ENCODE peak calls at places on chromosome 4, in four cellular contexts. G, A, B and L are unnamed samples.
A peak's percentile ranks its signal among the peaks of the same experiment; 100 is the strongest.

GRCh38 chr4:155657985-155658384 is 8.7 kb upstream of the GUCY1A1 start:
- DNase-seq in G (no peak), A (no peak), B (no peak), L (no peak)

GRCh38 chr4:147547314-147548056 is 66.6 kb downstream of the EDNRA start:
- DNase-seq in G (no peak), A (no peak), B (peak; percentile 29), L (no peak)

GRCh38 chr4:108943971-108944370 is 181.1 kb upstream of the ETNPPL start:
- DNase-seq in G (no peak), A (no peak), B (no peak), L (no peak)

GRCh38 chr4:3417448-3417847 is 24.3 kb upstream of the HGFAC start:
- DNase-seq in G (no peak), A (no peak), B (no peak), L (no peak)

GRCh38 chr4:39029752-39030694 is 2.2 kb downstream of the TMEM156 start:
- DNase-seq in G (peak; percentile 40), A (no peak), B (no peak), L (peak; percentile 30)

GRCh38 chr4:10608501-10609219 is 75.9 kb downstream of the CLNK start:
- DNase-seq in G (no peak), A (no peak), B (no peak), L (no peak)

GRCh38 chr4:85113706-85114105 is 147.2 kb upstream of the WDFY3 start:
- DNase-seq in G (no peak), A (no peak), B (no peak), L (no peak)

GRCh38 chr4:112732142-112732541 is 95.2 kb downstream of the LARP7 start:
- DNase-seq in G (no peak), A (no peak), B (no peak), L (no peak)

GRCh38 chr4:145055533-145056257 is 42.3 kb downstream of the ANAPC10 start:
- DNase-seq in G (no peak), A (no peak), B (no peak), L (no peak)

GRCh38 chr4:103052145-103052544 is 24.4 kb downstream of the SLC9B2 start:
- DNase-seq in G (no peak), A (no peak), B (no peak), L (no peak)

GRCh38 chr4:52052475-52052780 is 1.3 kb downstream of the SPATA18 start:
- DNase-seq in G (peak; percentile 13), A (no peak), B (peak; percentile 54), L (no peak)

GRCh38 chr4:36385951-36386561 is 104.6 kb downstream of the DTHD1 start:
- DNase-seq in G (peak; percentile 63), A (no peak), B (no peak), L (no peak)

GRCh38 chr4:102429553-102429952 is 71.6 kb upstream of the NFKB1 start:
- DNase-seq in G (no peak), A (no peak), B (no peak), L (peak; percentile 40)

GRCh38 chr4:70651864-70652506 is 14.3 kb downstream of the JCHAIN start:
- DNase-seq in G (no peak), A (peak; percentile 24), B (peak; percentile 27), L (peak; percentile 15)

GRCh38 chr4:184684491-184685189 is 35.1 kb downstream of the PRIMPOL start:
- DNase-seq in G (no peak), A (peak; percentile 91), B (no peak), L (no peak)

GRCh38 chr4:148926861-148927260 is 484.6 kb upstream of the NR3C2 start:
- DNase-seq in G (no peak), A (no peak), B (no peak), L (no peak)

GRCh38 chr4:2942532-2943363 is 20.5 kb downstream of the NOP14 start:
- DNase-seq in G (no peak), A (no peak), B (no peak), L (no peak)

GRCh38 chr4:137956256-137956655 is 285.9 kb downstream of the SLC7A11 start:
- DNase-seq in G (no peak), A (no peak), B (no peak), L (no peak)
- TF ChIP-seq CHD4 in G (no peak), A (no peak), B (no peak), L (no peak)

DNA sequence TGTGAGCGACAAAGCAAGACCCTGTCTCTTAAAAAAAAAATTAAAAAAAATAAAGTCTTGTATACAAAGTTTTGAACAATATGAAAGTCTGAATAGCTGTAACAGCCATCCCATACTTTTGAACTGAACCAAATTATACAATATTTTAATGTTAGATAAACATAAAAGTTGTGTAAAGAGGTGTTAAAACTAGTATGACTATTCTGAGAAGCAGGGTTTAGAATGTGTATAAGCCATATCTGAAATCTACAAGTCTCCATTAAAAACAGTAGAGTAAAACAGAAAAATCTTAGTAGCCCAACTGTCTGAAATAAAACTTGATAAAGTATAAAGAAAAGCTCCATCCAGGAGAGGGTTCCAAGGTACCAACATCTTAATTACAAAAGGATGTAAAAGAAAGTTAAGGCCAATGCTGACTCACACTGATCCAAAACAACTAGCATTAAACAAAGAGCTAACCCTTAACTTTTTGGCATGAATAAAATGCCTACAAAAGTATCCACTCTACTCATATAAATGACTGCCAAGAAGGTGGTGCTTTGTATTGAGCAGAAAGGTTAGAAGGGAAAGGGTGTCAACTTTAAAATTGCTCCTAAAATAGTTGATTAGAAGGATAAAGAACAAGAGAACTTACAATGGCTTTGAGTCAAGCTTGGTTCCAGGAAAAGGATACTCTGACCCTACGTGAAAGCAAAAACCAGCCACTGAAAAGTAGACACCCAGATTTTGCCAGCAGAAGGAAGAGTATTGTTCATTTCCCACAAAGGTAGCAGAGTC is 18.5 kb downstream of the CNOT6L start:
- DNase-seq in G (no peak), A (no peak), B (no peak), L (no peak)
- TF ChIP-seq RFX5 in G (no peak), A (no peak), B (no peak), L (no peak)

GRCh38 chr4:11609751-11610150 is 181.1 kb upstream of the HS3ST1 start:
- DNase-seq in G (no peak), A (no peak), B (no peak), L (no peak)
- TF ChIP-seq CHD4 in G (no peak), A (no peak), B (no peak), L (no peak)

DNA sequence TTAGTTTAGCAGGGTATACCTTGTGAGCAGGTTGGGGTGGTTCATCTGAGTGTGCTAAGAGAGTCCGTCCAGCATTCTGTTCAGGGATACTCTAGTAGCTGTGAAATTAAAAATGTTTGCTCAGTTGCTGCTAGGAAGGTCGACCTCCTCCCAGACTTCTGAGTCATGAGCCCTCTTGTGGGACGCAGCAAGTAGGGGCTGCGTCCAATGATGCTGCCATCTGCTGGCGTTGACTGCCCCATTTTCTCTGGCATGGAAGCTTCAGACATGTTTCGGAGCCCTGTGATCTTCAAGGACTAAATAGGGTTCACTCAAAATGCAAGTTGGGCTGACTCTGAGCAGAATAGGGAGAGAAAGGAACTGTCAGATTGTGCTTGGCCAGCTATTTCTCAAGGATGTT is 201.0 kb upstream of the ARSJ start:
- DNase-seq in G (no peak), A (no peak), B (peak; percentile 25), L (peak; percentile 70)
- TF ChIP-seq RFX5 in G (no peak), A (no peak), B (no peak), L (no peak)

GRCh38 chr4:173217075-173217474 is 48.5 kb downstream of the GALNT7 start:
- DNase-seq in G (no peak), A (no peak), B (no peak), L (no peak)

GRCh38 chr4:173214661-173215060 is 46.0 kb downstream of the GALNT7 start:
- DNase-seq in G (no peak), A (no peak), B (no peak), L (no peak)

GRCh38 chr4:173214231-173214630 is 45.6 kb downstream of the GALNT7 start:
- DNase-seq in G (no peak), A (peak; percentile 45), B (no peak), L (no peak)

GRCh38 chr4:173218411-173219125 is 50.0 kb downstream of the GALNT7 start:
- DNase-seq in G (no peak), A (peak; percentile 78), B (no peak), L (peak; percentile 43)

GRCh38 chr4:173217727-173218126 is 49.1 kb downstream of the GALNT7 start:
- DNase-seq in G (no peak), A (peak; percentile 27), B (no peak), L (no peak)
- TF ChIP-seq CHD4 in G (no peak), A (no peak), B (no peak), L (no peak)

DNA sequence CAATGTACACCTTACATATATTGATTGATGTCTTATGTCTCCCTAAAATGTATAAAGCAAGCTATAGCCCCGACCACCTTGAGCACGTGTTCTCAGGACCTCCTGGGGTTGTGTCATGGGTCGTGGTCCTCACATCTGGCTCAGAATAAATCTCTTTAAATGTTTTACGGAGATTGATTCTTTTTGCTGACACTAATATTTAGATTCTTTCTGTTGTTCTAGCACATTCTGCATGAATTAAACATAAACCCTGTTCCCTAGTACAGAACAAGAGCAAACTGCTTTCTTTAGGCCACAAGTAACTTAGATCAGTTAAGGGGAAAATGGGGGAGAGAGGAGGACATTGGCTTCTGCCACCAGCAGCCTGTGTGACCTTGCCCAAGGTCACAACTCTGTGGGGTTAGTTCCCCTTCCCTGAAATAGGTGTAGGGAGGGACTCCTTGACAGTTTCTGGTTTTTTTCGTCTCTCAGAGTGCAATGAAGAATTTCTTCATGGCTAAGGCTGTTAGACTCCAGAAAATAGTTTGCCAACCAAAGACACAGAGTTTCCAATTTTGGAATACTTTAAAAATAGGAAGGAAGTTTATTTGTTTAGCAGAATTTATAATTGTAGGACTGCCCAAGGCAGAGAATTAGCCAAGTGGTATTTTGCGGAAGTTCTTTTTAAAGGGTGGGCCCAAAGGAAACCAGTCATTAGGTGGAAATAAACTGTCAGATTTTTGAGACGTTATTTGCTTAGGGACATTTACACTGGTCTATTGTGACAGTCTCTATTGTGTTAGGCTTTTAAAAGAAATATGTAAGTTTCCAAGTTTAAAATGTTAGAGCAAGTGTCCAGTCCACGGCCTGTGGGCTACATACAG is 29.4 kb downstream of the PTTG2 start:
- DNase-seq in G (no peak), A (no peak), B (no peak), L (no peak)
- TF ChIP-seq RFX5 in G (no peak), A (no peak), B (no peak), L (no peak)

GRCh38 chr4:41154814-41155177 is 59.5 kb downstream of the APBB2 start:
- DNase-seq in G (no peak), A (no peak), B (no peak), L (no peak)

GRCh38 chr4:41157009-41157408 is 57.3 kb downstream of the APBB2 start:
- DNase-seq in G (no peak), A (no peak), B (no peak), L (no peak)

GRCh38 chr4:41155194-41155830 is 59.0 kb downstream of the APBB2 start:
- DNase-seq in G (no peak), A (no peak), B (no peak), L (no peak)

GRCh38 chr4:41158274-41158673 is 56.1 kb downstream of the APBB2 start:
- DNase-seq in G (no peak), A (no peak), B (no peak), L (no peak)

GRCh38 chr4:41156574-41156973 is 57.8 kb downstream of the APBB2 start:
- DNase-seq in G (no peak), A (no peak), B (no peak), L (peak; percentile 33)
- TF ChIP-seq CHD4 in G (no peak), A (no peak), B (no peak), L (no peak)